ENCODE peak calls at places on chromosomes 16 and 17, in seven cellular contexts. K is erythroblast; V is HL-60; A is activated CD4-positive, alpha-beta T cell treated with anti-CD3 and anti-CD28 coated beads, Interleukin-2, amount 10 ng/mL, durations not matched to agents 7 days and 5 days; L is iris pigment epithelial cell; Q is left ventricle myocardium superior; P is endothelial cell of umbilical vein. J is an unnamed sample.

GRCh38 chr17:31693433-31694210 is 165.4 kb downstream of the COPRS start:
- DNase-seq in K (no peak), V (no peak), A (no peak), L (no peak), Q (no peak), P (no peak), J (no peak)

GRCh38 chr16:89393731-89394406 is 96.5 kb downstream of the ANKRD11 start:
- DNase-seq in K (no peak), V (no peak), A (no peak), L (no peak), Q (peak), P (peak), J (no peak)

GRCh38 chr17:17416400-17417360 is 60.1 kb upstream of the MED9 start:
- DNase-seq in K (peak), V (peak), A (peak), L (peak), Q (peak), P (peak), J (no peak)

GRCh38 chr17:39903158-39903884 is 15.1 kb downstream of the GSDMB start:
- DNase-seq in K (peak), V (peak), A (peak), L (peak), Q (no peak), P (no peak), J (no peak)

GRCh38 chr17:82962163-82962720 is 117.2 kb upstream of the METRNL start:
- DNase-seq in K (no peak), V (no peak), A (no peak), L (peak), Q (no peak), P (no peak), J (no peak)

GRCh38 chr17:46813920-46814319 is 4.6 kb downstream of the WNT3 start:
- DNase-seq in K (no peak), V (no peak), A (no peak), L (no peak), Q (no peak), P (no peak), J (no peak)

GRCh38 chr16:51418258-51418657 is 267.2 kb upstream of the SALL1 start:
- DNase-seq in K (no peak), V (no peak), A (no peak), L (no peak), Q (no peak), P (no peak), J (no peak)

GRCh38 chr17:65278050-65278819 is 141.1 kb downstream of the RGS9 start:
- DNase-seq in K (no peak), V (no peak), A (peak), L (peak), Q (peak), P (peak), J (peak)

GRCh38 chr16:89051521-89052166 is 42.0 kb upstream of the ACSF3 start:
- DNase-seq in K (no peak), V (no peak), A (no peak), L (no peak), Q (no peak), P (no peak), J (no peak)

J was measured in GM13976.